ENCODE peak calls at places on chromosomes 5 and 9, in seven cellular contexts. One of them, this sample, is unnamed.
A peak's percentile ranks its signal among the peaks of the same experiment; 100 is the strongest.

GRCh38 chr9:134732392-134733110 is 90.9 kb downstream of the COL5A1 start:
- DNase-seq in WTC11: no peak
- DNase-seq in HCT116: no peak
- DNase-seq in A549: no peak
- DNase-seq in H1: no peak
- DNase-seq in SK-N-SH: no peak
- DNase-seq in HepG2: no peak
- DNase-seq in this sample: no peak

GRCh38 chr9:86298873-86299272 is 16.5 kb upstream of the ISCA1 start:
- DNase-seq in WTC11: no peak
- DNase-seq in HCT116: no peak
- DNase-seq in A549: no peak
- DNase-seq in H1: no peak
- DNase-seq in SK-N-SH: no peak
- DNase-seq in HepG2: no peak
- DNase-seq in this sample: no peak

GRCh38 chr9:109411818-109412352 is 86.2 kb downstream of the PTPN3 start:
- DNase-seq in WTC11: no peak
- DNase-seq in HCT116: no peak
- DNase-seq in A549: peak; percentile 35
- DNase-seq in H1: no peak
- DNase-seq in SK-N-SH: peak; percentile 44
- DNase-seq in HepG2: no peak
- DNase-seq in this sample: peak; percentile 87

GRCh38 chr9:111052831-111053230 is 14.6 kb upstream of the LPAR1 start:
- DNase-seq in WTC11: no peak
- DNase-seq in HCT116: no peak
- DNase-seq in A549: no peak
- DNase-seq in H1: no peak
- DNase-seq in SK-N-SH: no peak
- DNase-seq in HepG2: no peak
- DNase-seq in this sample: no peak

GRCh38 chr9:127586537-127586936 is 25.5 kb upstream of the STXBP1 start:
- DNase-seq in WTC11: peak; percentile 86
- DNase-seq in HCT116: no peak
- DNase-seq in A549: peak; percentile 82
- DNase-seq in H1: no peak
- DNase-seq in SK-N-SH: peak; percentile 87
- DNase-seq in HepG2: peak; percentile 75
- DNase-seq in this sample: peak; percentile 76

GRCh38 chr9:137515338-137515724 is 34.9 kb downstream of the PNPLA7 start:
- DNase-seq in WTC11: no peak
- DNase-seq in HCT116: no peak
- DNase-seq in A549: no peak
- DNase-seq in H1: no peak
- DNase-seq in SK-N-SH: no peak
- DNase-seq in HepG2: no peak
- DNase-seq in this sample: no peak

GRCh38 chr5:154371687-154372086 is 74.1 kb upstream of the SAP30L start:
- DNase-seq in WTC11: no peak
- DNase-seq in HCT116: no peak
- DNase-seq in A549: peak; percentile 28
- DNase-seq in H1: no peak
- DNase-seq in SK-N-SH: no peak
- DNase-seq in HepG2: no peak
- DNase-seq in this sample: no peak

GRCh38 chr9:72539824-72540347 is 18.5 kb downstream of the TMC1 start:
- DNase-seq in WTC11: peak; percentile 14
- DNase-seq in HCT116: no peak
- DNase-seq in A549: no peak
- DNase-seq in H1: no peak
- DNase-seq in SK-N-SH: no peak
- DNase-seq in HepG2: no peak
- DNase-seq in this sample: no peak

GRCh38 chr5:153573326-153574033 is 83.0 kb downstream of the GRIA1 start:
- DNase-seq in WTC11: no peak
- DNase-seq in HCT116: no peak
- DNase-seq in A549: no peak
- DNase-seq in H1: no peak
- DNase-seq in SK-N-SH: no peak
- DNase-seq in HepG2: no peak
- DNase-seq in this sample: no peak

GRCh38 chr5:174827521-174827920 is 103.1 kb downstream of the MSX2 start:
- DNase-seq in WTC11: no peak
- DNase-seq in HCT116: no peak
- DNase-seq in A549: no peak
- DNase-seq in H1: no peak
- DNase-seq in SK-N-SH: no peak
- DNase-seq in HepG2: no peak
- DNase-seq in this sample: no peak

GRCh38 chr5:126852104-126852531 is 75.2 kb downstream of the LMNB1 start:
- DNase-seq in WTC11: no peak
- DNase-seq in HCT116: no peak
- DNase-seq in A549: no peak
- DNase-seq in H1: no peak
- DNase-seq in SK-N-SH: no peak
- DNase-seq in HepG2: no peak
- DNase-seq in this sample: no peak

GRCh38 chr5:143078971-143079370 is 308.8 kb downstream of the ARHGAP26 start:
- DNase-seq in WTC11: no peak
- DNase-seq in HCT116: no peak
- DNase-seq in A549: no peak
- DNase-seq in H1: no peak
- DNase-seq in SK-N-SH: no peak
- DNase-seq in HepG2: no peak
- DNase-seq in this sample: peak; percentile 34

GRCh38 chr9:136754059-136754572 is 3.9 kb downstream of the LCN8 start:
- DNase-seq in WTC11: no peak
- DNase-seq in HCT116: no peak
- DNase-seq in A549: no peak
- DNase-seq in H1: no peak
- DNase-seq in SK-N-SH: no peak
- DNase-seq in HepG2: no peak
- DNase-seq in this sample: no peak

GRCh38 chr9:131153585-131153984 is 28.2 kb downstream of the NUP214 start:
- DNase-seq in WTC11: no peak
- DNase-seq in HCT116: no peak
- DNase-seq in A549: no peak
- DNase-seq in H1: no peak
- DNase-seq in SK-N-SH: no peak
- DNase-seq in HepG2: no peak
- DNase-seq in this sample: no peak

GRCh38 chr9:33649463-33649862 is 125.4 kb downstream of the ANKRD18B start:
- DNase-seq in WTC11: no peak
- DNase-seq in HCT116: no peak
- DNase-seq in A549: no peak
- DNase-seq in H1: no peak
- DNase-seq in SK-N-SH: no peak
- DNase-seq in HepG2: no peak
- DNase-seq in this sample: no peak

GRCh38 chr9:33651125-33651524 is 127.1 kb downstream of the ANKRD18B start:
- DNase-seq in WTC11: peak; percentile 49
- DNase-seq in HCT116: no peak
- DNase-seq in A549: peak; percentile 4
- DNase-seq in H1: no peak
- DNase-seq in SK-N-SH: no peak
- DNase-seq in HepG2: no peak
- DNase-seq in this sample: peak; percentile 25
- TF ChIP-seq CTCF in WTC11: no peak
- TF ChIP-seq CTCF in HCT116: no peak
- TF ChIP-seq CTCF in A549: no peak
- TF ChIP-seq CTCF in H1: peak; percentile 25
- TF ChIP-seq CTCF in SK-N-SH: no peak
- TF ChIP-seq CTCF in HepG2: no peak
- TF ChIP-seq CTCF in this sample: no peak

DNA sequence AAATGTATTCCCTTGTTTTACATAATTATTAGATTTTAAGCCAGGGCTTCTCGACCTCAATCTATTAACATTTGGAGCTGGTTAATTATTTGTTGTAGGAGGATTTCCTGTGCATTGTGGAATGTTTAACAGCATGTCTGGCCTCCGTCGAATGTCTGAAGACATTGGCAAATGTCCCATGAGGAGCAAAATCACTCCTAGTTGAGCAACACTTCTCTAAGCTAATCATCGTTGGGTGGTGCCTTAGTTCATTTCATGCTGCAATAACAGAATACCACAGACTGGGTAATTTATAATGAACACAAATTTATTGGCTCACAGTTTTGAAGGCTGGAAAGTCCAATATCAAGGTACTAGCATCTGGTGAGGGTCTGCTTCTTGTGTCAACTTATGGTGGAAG is 13.4 kb upstream of the VPS13A start:
- DNase-seq in WTC11: no peak
- DNase-seq in HCT116: no peak
- DNase-seq in A549: no peak
- DNase-seq in H1: no peak
- DNase-seq in SK-N-SH: no peak
- DNase-seq in HepG2: no peak
- DNase-seq in this sample: no peak
- TF ChIP-seq MAX in WTC11: no peak
- TF ChIP-seq MAX in HCT116: no peak
- TF ChIP-seq MAX in A549: no peak
- TF ChIP-seq MAX in H1: no peak
- TF ChIP-seq MAX in SK-N-SH: no peak
- TF ChIP-seq MAX in HepG2: no peak
- TF ChIP-seq MAX in this sample: no peak

GRCh38 chr9:96619491-96620154 is at the start of gene CDC14B:
- DNase-seq in WTC11: peak; percentile 96
- DNase-seq in HCT116: peak; percentile 93
- DNase-seq in A549: peak; percentile 96
- DNase-seq in H1: peak; percentile 60
- DNase-seq in SK-N-SH: peak; percentile 94
- DNase-seq in HepG2: peak; percentile 92
- DNase-seq in this sample: peak; percentile 86

GRCh38 chr9:96621619-96622018 is 2.0 kb upstream of the CDC14B start:
- DNase-seq in WTC11: no peak
- DNase-seq in HCT116: no peak
- DNase-seq in A549: no peak
- DNase-seq in H1: no peak
- DNase-seq in SK-N-SH: no peak
- DNase-seq in HepG2: peak; percentile 36
- DNase-seq in this sample: peak; percentile 35

GRCh38 chr9:96619109-96619435 is 571 bp downstream of the CDC14B start:
- DNase-seq in WTC11: no peak
- DNase-seq in HCT116: no peak
- DNase-seq in A549: no peak
- DNase-seq in H1: no peak
- DNase-seq in SK-N-SH: peak; percentile 61
- DNase-seq in HepG2: no peak
- DNase-seq in this sample: no peak

GRCh38 chr9:96620155-96620514 is 492 bp upstream of the CDC14B start:
- DNase-seq in WTC11: no peak
- DNase-seq in HCT116: no peak
- DNase-seq in A549: no peak
- DNase-seq in H1: no peak
- DNase-seq in SK-N-SH: no peak
- DNase-seq in HepG2: no peak
- DNase-seq in this sample: no peak

GRCh38 chr9:96620832-96621269 is 1.2 kb upstream of the CDC14B start:
- DNase-seq in WTC11: peak; percentile 46
- DNase-seq in HCT116: no peak
- DNase-seq in A549: no peak
- DNase-seq in H1: peak; percentile 34
- DNase-seq in SK-N-SH: no peak
- DNase-seq in HepG2: peak; percentile 51
- DNase-seq in this sample: peak; percentile 17
- TF ChIP-seq CTCF in WTC11: no peak
- TF ChIP-seq CTCF in HCT116: no peak
- TF ChIP-seq CTCF in A549: no peak
- TF ChIP-seq CTCF in H1: no peak
- TF ChIP-seq CTCF in SK-N-SH: no peak
- TF ChIP-seq CTCF in HepG2: peak; percentile 36
- TF ChIP-seq CTCF in this sample: no peak

GRCh38 chr9:89766981-89767380 is 162.2 kb downstream of the GADD45G start:
- DNase-seq in WTC11: no peak
- DNase-seq in HCT116: no peak
- DNase-seq in A549: no peak
- DNase-seq in H1: no peak
- DNase-seq in SK-N-SH: no peak
- DNase-seq in HepG2: no peak
- DNase-seq in this sample: no peak

GRCh38 chr9:89764217-89764616 is 159.4 kb downstream of the GADD45G start:
- DNase-seq in WTC11: no peak
- DNase-seq in HCT116: no peak
- DNase-seq in A549: no peak
- DNase-seq in H1: no peak
- DNase-seq in SK-N-SH: no peak
- DNase-seq in HepG2: no peak
- DNase-seq in this sample: no peak

GRCh38 chr9:89768051-89768450 is 163.2 kb downstream of the GADD45G start:
- DNase-seq in WTC11: no peak
- DNase-seq in HCT116: no peak
- DNase-seq in A549: no peak
- DNase-seq in H1: no peak
- DNase-seq in SK-N-SH: no peak
- DNase-seq in HepG2: no peak
- DNase-seq in this sample: no peak

GRCh38 chr9:89768650-89769071 is 163.8 kb downstream of the GADD45G start:
- DNase-seq in WTC11: no peak
- DNase-seq in HCT116: no peak
- DNase-seq in A549: no peak
- DNase-seq in H1: no peak
- DNase-seq in SK-N-SH: no peak
- DNase-seq in HepG2: no peak
- DNase-seq in this sample: no peak

GRCh38 chr9:89765211-89765610 is 160.4 kb downstream of the GADD45G start:
- DNase-seq in WTC11: no peak
- DNase-seq in HCT116: no peak
- DNase-seq in A549: no peak
- DNase-seq in H1: no peak
- DNase-seq in SK-N-SH: no peak
- DNase-seq in HepG2: no peak
- DNase-seq in this sample: no peak
- TF ChIP-seq MAX in WTC11: no peak
- TF ChIP-seq MAX in HCT116: no peak
- TF ChIP-seq MAX in A549: no peak
- TF ChIP-seq MAX in H1: no peak
- TF ChIP-seq MAX in SK-N-SH: no peak
- TF ChIP-seq MAX in HepG2: no peak
- TF ChIP-seq MAX in this sample: no peak

GRCh38 chr5:140833993-140834392 is at the start of gene PCDHA7:
- DNase-seq in WTC11: no peak
- DNase-seq in HCT116: no peak
- DNase-seq in A549: peak; percentile 33
- DNase-seq in H1: no peak
- DNase-seq in SK-N-SH: no peak
- DNase-seq in HepG2: peak; percentile 32
- DNase-seq in this sample: peak; percentile 16
- TF ChIP-seq CTCF in WTC11: no peak
- TF ChIP-seq CTCF in HCT116: no peak
- TF ChIP-seq CTCF in A549: peak; percentile 23
- TF ChIP-seq CTCF in H1: no peak
- TF ChIP-seq CTCF in SK-N-SH: no peak
- TF ChIP-seq CTCF in HepG2: peak; percentile 54
- TF ChIP-seq CTCF in this sample: no peak

GRCh38 chr5:144941004-144941403 is 770.3 kb downstream of the KCTD16 start:
- DNase-seq in WTC11: no peak
- DNase-seq in HCT116: no peak
- DNase-seq in A549: no peak
- DNase-seq in H1: no peak
- DNase-seq in SK-N-SH: peak; percentile 1
- DNase-seq in HepG2: no peak
- DNase-seq in this sample: no peak

GRCh38 chr5:144947019-144947418 is 776.3 kb downstream of the KCTD16 start:
- DNase-seq in WTC11: no peak
- DNase-seq in HCT116: no peak
- DNase-seq in A549: no peak
- DNase-seq in H1: no peak
- DNase-seq in SK-N-SH: no peak
- DNase-seq in HepG2: no peak
- DNase-seq in this sample: no peak

GRCh38 chr5:144944936-144945335 is 774.3 kb downstream of the KCTD16 start:
- DNase-seq in WTC11: no peak
- DNase-seq in HCT116: no peak
- DNase-seq in A549: no peak
- DNase-seq in H1: no peak
- DNase-seq in SK-N-SH: peak; percentile 24
- DNase-seq in HepG2: no peak
- DNase-seq in this sample: no peak
- TF ChIP-seq MAX in WTC11: no peak
- TF ChIP-seq MAX in HCT116: no peak
- TF ChIP-seq MAX in A549: no peak
- TF ChIP-seq MAX in H1: no peak
- TF ChIP-seq MAX in SK-N-SH: no peak
- TF ChIP-seq MAX in HepG2: no peak
- TF ChIP-seq MAX in this sample: no peak

This sample was measured in NB4.